ENCODE peak calls at places on chromosome 20, in four cellular contexts. Y, D, C and S are unnamed samples.

GRCh38 chr20:51412991-51413471 is 129.5 kb downstream of the NFATC2 start:
- DNase-seq in C (no peak), D (no peak), Y (no peak), S (no peak)

GRCh38 chr20:10309326-10309725 is 90.7 kb downstream of the SNAP25 start:
- DNase-seq in Y (no peak), C (no peak), D (no peak), S (no peak)

GRCh38 chr20:41533537-41534136 is 84.5 kb downstream of the CHD6 start:
- DNase-seq in Y (no peak), D (no peak), C (no peak), S (no peak)

GRCh38 chr20:43542674-43543073 is 16.2 kb upstream of the SGK2 start:
- DNase-seq in D (no peak), Y (no peak), C (no peak), S (no peak)

GRCh38 chr20:49372095-49372734 is 94.4 kb upstream of the ZNFX1 start:
- DNase-seq in C (no peak), Y (no peak), D (no peak), S (no peak)

GRCh38 chr20:20358801-20359200 is 9.1 kb upstream of the INSM1 start:
- DNase-seq in Y (no peak), C (no peak), D (no peak), S (no peak)

GRCh38 chr20:63261808-63262528 is 7.7 kb upstream of the NKAIN4 start:
- DNase-seq in D (no peak), C (no peak), Y (no peak), S (no peak)

GRCh38 chr20:25495189-25495824 is 87.8 kb downstream of the GINS1 start:
- DNase-seq in Y (no peak), C (no peak), D (no peak), S (no peak)

GRCh38 chr20:1287306-1287705 is 21.2 kb downstream of the SNPH start:
- DNase-seq in Y (no peak), C (no peak), D (no peak), S (no peak)

GRCh38 chr20:50681359-50682064 is 9.8 kb downstream of the RIPOR3 start:
- DNase-seq in C (peak; percentile 68), D (no peak), Y (no peak), S (no peak)

GRCh38 chr20:24131281-24131680 is 142.7 kb upstream of the GGTLC1 start:
- DNase-seq in Y (no peak), D (no peak), C (no peak), S (no peak)

GRCh38 chr20:56657879-56658278 is 28.8 kb downstream of the TFAP2C start:
- DNase-seq in C (no peak), D (no peak), Y (no peak), S (no peak)

DNA sequence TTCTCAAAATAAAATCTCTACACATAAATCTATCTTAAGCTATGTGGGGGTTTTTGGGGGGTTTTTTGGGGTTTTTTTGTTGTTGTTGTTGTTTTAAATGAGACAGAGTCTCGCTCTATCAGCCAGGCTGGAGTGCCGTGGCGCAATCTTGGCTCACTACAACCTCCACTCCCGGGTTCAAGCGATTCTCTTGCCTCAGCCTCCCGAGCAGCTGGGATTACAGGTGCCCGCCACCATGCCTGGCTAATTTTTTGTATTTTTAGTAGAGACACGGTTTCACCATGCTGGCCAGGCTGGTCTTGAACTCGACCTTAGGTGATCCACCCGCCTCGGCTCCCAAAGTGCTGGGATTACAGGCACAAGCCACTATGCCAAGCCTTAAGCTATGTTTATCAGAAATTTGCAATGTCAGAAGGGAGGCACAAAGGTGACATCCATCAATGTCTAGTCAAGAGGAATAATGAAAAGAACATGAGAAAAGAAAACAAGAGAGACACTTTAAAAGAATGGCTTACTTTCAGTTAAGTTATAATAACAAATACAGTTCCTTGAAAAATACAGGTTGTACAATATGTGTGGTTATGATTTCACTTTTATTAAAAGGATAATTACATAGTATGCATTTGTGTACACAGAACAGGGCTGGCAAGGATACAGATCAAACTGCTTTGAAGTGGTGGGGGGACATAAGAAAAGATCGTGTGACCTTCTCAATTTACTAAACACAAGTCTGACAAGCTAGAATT is 28.6 kb downstream of the SLC23A2 start:
- DNase-seq in C (peak; percentile 54), Y (no peak), D (no peak), S (no peak)
- H3K27ac ChIP-seq in C (peak overlapping the region; percentile 89), Y (no peak overlapping the region), D (no peak overlapping the region), S (peak overlapping the region; percentile 64)

GRCh38 chr20:36784900-36785299 is 11.3 kb upstream of the DSN1 start:
- DNase-seq in C (peak; percentile 68), Y (no peak), D (no peak), S (peak; percentile 62)

GRCh38 chr20:36786663-36787062 is 13.1 kb upstream of the DSN1 start:
- DNase-seq in D (no peak), C (no peak), Y (no peak), S (no peak)

GRCh38 chr20:36785308-36785707 is 11.7 kb upstream of the DSN1 start:
- DNase-seq in C (no peak), Y (no peak), D (no peak), S (no peak)

GRCh38 chr20:36786246-36786645 is 12.7 kb upstream of the DSN1 start:
- DNase-seq in Y (no peak), D (no peak), C (no peak), S (no peak)

GRCh38 chr20:36784116-36784515 is 10.6 kb upstream of the DSN1 start:
- DNase-seq in C (no peak), D (no peak), Y (no peak), S (no peak)
- H3K27ac ChIP-seq in C (peak overlapping the region; percentile 14), D (no peak overlapping the region), Y (no peak overlapping the region), S (no peak overlapping the region)

DNA sequence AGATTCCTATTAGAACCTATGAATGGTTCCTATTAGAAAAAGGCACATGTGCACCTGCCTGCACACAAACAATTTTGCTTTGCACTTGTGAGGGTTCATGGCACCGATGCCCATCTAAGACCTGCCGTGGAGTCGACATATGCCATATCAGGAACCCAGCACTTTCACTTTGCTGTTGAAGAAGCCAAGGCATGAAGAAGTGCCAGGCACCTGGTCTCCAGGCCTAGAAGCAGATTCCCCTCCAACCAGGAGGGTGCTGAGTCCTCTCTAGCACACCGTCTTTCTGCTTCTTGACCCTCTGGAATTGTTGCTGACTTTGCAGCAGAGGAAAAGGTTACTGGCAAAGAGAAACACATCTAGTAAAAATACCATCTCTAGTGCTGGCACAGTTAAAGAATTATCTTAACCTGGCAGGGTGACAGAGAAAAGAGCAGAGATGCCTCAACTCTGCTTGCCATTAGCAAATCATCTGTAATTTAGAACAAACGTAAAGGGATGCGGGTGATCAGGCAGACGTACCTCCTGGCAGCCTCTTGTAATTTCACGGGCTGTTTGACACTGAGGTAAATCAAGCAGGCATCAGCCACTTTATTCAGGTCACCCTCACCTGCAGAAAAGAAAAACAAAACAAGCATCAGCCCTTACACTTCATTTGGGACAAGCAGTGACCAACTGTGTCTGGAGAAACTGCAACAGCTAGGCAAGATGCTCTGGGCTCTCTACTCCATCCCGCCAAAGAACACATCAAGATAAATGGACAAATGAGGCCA is 37.2 kb downstream of the TTI1 start:
- DNase-seq in D (no peak), Y (no peak), C (no peak), S (no peak)
- H3K27ac ChIP-seq in D (no peak overlapping the region), Y (no peak overlapping the region), C (no peak overlapping the region), S (no peak overlapping the region)

GRCh38 chr20:44745122-44745521 is 543 bp upstream of the KCNK15 start:
- DNase-seq in C (no peak), Y (no peak), D (no peak), S (no peak)
- H3K27ac ChIP-seq in C (no peak overlapping the region), Y (no peak overlapping the region), D (no peak overlapping the region), S (peak overlapping the region; percentile 56)

GRCh38 chr20:53652859-53653520 is 59.4 kb upstream of the ZNF217 start:
- DNase-seq in C (no peak), D (no peak), Y (no peak), S (no peak)

GRCh38 chr20:53656653-53657288 is 63.1 kb upstream of the ZNF217 start:
- DNase-seq in D (no peak), Y (no peak), C (no peak), S (no peak)

GRCh38 chr20:53657289-53657678 is 63.6 kb upstream of the ZNF217 start:
- DNase-seq in Y (no peak), D (no peak), C (no peak), S (no peak)

GRCh38 chr20:53655909-53656652 is 62.4 kb upstream of the ZNF217 start:
- DNase-seq in C (no peak), D (no peak), Y (no peak), S (no peak)

GRCh38 chr20:53654932-53655674 is 61.5 kb upstream of the ZNF217 start:
- DNase-seq in Y (no peak), C (peak; percentile 34), D (no peak), S (no peak)
- H3K27ac ChIP-seq in Y (no peak overlapping the region), C (peak overlapping the region; percentile 64), D (no peak overlapping the region), S (peak overlapping the region; percentile 43)

GRCh38 chr20:34334654-34335407 is 28.2 kb upstream of the ITCH start:
- DNase-seq in D (no peak), C (no peak), Y (no peak), S (no peak)
- H3K27ac ChIP-seq in D (no peak overlapping the region), C (no peak overlapping the region), Y (no peak overlapping the region), S (no peak overlapping the region)